ENCODE peak calls at places on chromosomes 5 and 9, in four cellular contexts. E is RWPE1, J is GM12878, F is GM12865. P is an unnamed sample.

GRCh38 chr9:16291921-16292320 is 578.5 kb downstream of the BNC2 start:
- DNase-seq in E (no peak), J (no peak), F (no peak), P (no peak)

GRCh38 chr5:1017691-1018455 is 9.3 kb downstream of the NKD2 start:
- DNase-seq in E (no peak), J (no peak), F (no peak), P (no peak)

GRCh38 chr5:1564824-1565736 is 41.3 kb upstream of the LPCAT1 start:
- DNase-seq in E (no peak), J (no peak), F (no peak), P (no peak)

GRCh38 chr5:68329554-68329953 is 114.0 kb downstream of the PIK3R1 start:
- DNase-seq in E (no peak), J (no peak), F (no peak), P (no peak)

GRCh38 chr5:93279292-93279974 is 301.6 kb downstream of the NR2F1-AS1 start:
- DNase-seq in E (no peak), J (no peak), F (no peak), P (no peak)

GRCh38 chr9:83960991-83961390 is 19.0 kb downstream of the HNRNPK start:
- DNase-seq in E (no peak), J (no peak), F (no peak), P (no peak)

GRCh38 chr9:111038336-111039202 is at the start of gene LPAR1:
- DNase-seq in E (peak; percentile 47), J (no peak), F (peak; percentile 40), P (peak; percentile 29)

GRCh38 chr9:111037744-111038335 is 430 bp downstream of the LPAR1 start:
- DNase-seq in E (peak; percentile 41), J (no peak), F (peak; percentile 75), P (peak; percentile 75)

GRCh38 chr5:107294669-107295068 is 376.1 kb downstream of the EFNA5 start:
- DNase-seq in E (no peak), J (no peak), F (no peak), P (no peak)

GRCh38 chr9:135336722-135337490 is 142.7 kb upstream of the PPP1R26 start:
- DNase-seq in E (no peak), J (no peak), F (no peak), P (no peak)

GRCh38 chr5:126363658-126364057 is 59.6 kb upstream of the GRAMD2B start:
- DNase-seq in E (no peak), J (no peak), F (peak; percentile 31), P (no peak)

GRCh38 chr5:170528976-170529375 is 25.2 kb downstream of the KCNIP1 start:
- DNase-seq in E (no peak), J (no peak), F (no peak), P (no peak)

GRCh38 chr9:112112519-112112918 is 62.6 kb downstream of the SUSD1 start:
- DNase-seq in E (peak; percentile 90), J (no peak), F (no peak), P (no peak)

GRCh38 chr5:125032286-125032685 is 285.8 kb upstream of the ZNF608 start:
- DNase-seq in E (no peak), J (no peak), F (no peak), P (no peak)

GRCh38 chr5:45694255-45694834 is 1.8 kb downstream of the HCN1 start:
- DNase-seq in E (no peak), J (no peak), F (no peak), P (no peak)

GRCh38 chr9:83199240-83199639 is 136.3 kb upstream of the RASEF start:
- DNase-seq in E (peak; percentile 57), J (no peak), F (peak; percentile 20), P (no peak)

GRCh38 chr5:168946363-168946762 is 354.6 kb downstream of the SLIT3 start:
- DNase-seq in E (no peak), J (no peak), F (no peak), P (no peak)

GRCh38 chr5:181054138-181054537 is 14.1 kb downstream of the BTNL9 start:
- DNase-seq in E (no peak), J (no peak), F (no peak), P (no peak)

GRCh38 chr5:16596541-16596940 is 20.3 kb downstream of the RETREG1 start:
- DNase-seq in E (no peak), J (no peak), F (no peak), P (no peak)

GRCh38 chr9:105127863-105128220 is 116.6 kb upstream of the SLC44A1 start:
- DNase-seq in E (no peak), J (peak; percentile 72), F (peak; percentile 88), P (peak; percentile 58)

GRCh38 chr9:109232449-109232848 is 65.4 kb upstream of the FRRS1L start:
- DNase-seq in E (peak; percentile 96), J (no peak), F (no peak), P (no peak)

GRCh38 chr9:131398204-131398603 is 4.3 kb downstream of the PRRC2B start:
- DNase-seq in E (no peak), J (peak; percentile 64), F (peak; percentile 92), P (no peak)

GRCh38 chr5:96348536-96348935 is 84.5 kb downstream of the PCSK1 start:
- DNase-seq in E (no peak), J (no peak), F (no peak), P (no peak)

GRCh38 chr9:75775966-75776691 is 114.3 kb upstream of the PCSK5 start:
- DNase-seq in E (no peak), J (no peak), F (no peak), P (no peak)

GRCh38 chr9:91843623-91844111 is 106.4 kb downstream of the ROR2 start:
- DNase-seq in E (no peak), J (no peak), F (no peak), P (no peak)

GRCh38 chr9:37968228-37968672 is 64.3 kb upstream of the SLC25A51 start:
- DNase-seq in E (peak; percentile 57), J (no peak), F (no peak), P (no peak)

GRCh38 chr9:106872641-106873040 is 9.7 kb downstream of the ZNF462 start:
- DNase-seq in E (no peak), J (no peak), F (no peak), P (no peak)

GRCh38 chr5:173245319-173246134 is 10.5 kb upstream of the NKX2-5 start:
- DNase-seq in E (no peak), J (no peak), F (no peak), P (peak; percentile 49)

GRCh38 chr5:102937916-102938315 is 182.0 kb downstream of the GIN1 start:
- DNase-seq in E (no peak), J (no peak), F (no peak), P (no peak)

GRCh38 chr5:43156388-43156787 is 35.6 kb upstream of the NIM1K start:
- DNase-seq in E (no peak), J (no peak), F (peak; percentile 4), P (peak; percentile 36)

GRCh38 chr9:77271023-77271690 is 93.8 kb downstream of the VPS13A start:
- DNase-seq in E (peak; percentile 77), J (no peak), F (peak; percentile 12), P (no peak)

GRCh38 chr9:124248066-124248465 is 9.7 kb upstream of the NEK6 start:
- DNase-seq in E (no peak), J (no peak), F (no peak), P (no peak)

GRCh38 chr9:33209394-33209793 is 30.6 kb upstream of the SPINK4 start:
- DNase-seq in E (no peak), J (no peak), F (no peak), P (no peak)

GRCh38 chr5:137144656-137145055 is 354.5 kb downstream of the SPOCK1 start:
- DNase-seq in E (no peak), J (no peak), F (no peak), P (no peak)

GRCh38 chr9:83430681-83431080 is 107.5 kb downstream of the FRMD3 start:
- DNase-seq in E (no peak), J (no peak), F (no peak), P (no peak)

GRCh38 chr9:119827526-119827925 is 458.3 kb upstream of the BRINP1 start:
- DNase-seq in E (no peak), J (no peak), F (no peak), P (no peak)

GRCh38 chr5:138974227-138975063 is 99.3 kb upstream of the LRRTM2 start:
- DNase-seq in E (no peak), J (no peak), F (no peak), P (no peak)

GRCh38 chr9:80028501-80028900 is 456.7 kb downstream of the TLE4 start:
- DNase-seq in E (no peak), J (no peak), F (no peak), P (no peak)

GRCh38 chr9:133253268-133253667 is 21.7 kb downstream of the ABO start:
- DNase-seq in E (no peak), J (no peak), F (no peak), P (no peak)
- TF ChIP-seq CTCF in E (no peak), J (no peak), F (no peak), P (no peak)

GRCh38 chr9:132447346-132447745 is 37.3 kb downstream of the CFAP77 start:
- DNase-seq in E (peak; percentile 26), J (no peak), F (no peak), P (no peak)
- TF ChIP-seq CTCF in E (no peak), J (no peak), F (no peak), P (no peak)

DNA sequence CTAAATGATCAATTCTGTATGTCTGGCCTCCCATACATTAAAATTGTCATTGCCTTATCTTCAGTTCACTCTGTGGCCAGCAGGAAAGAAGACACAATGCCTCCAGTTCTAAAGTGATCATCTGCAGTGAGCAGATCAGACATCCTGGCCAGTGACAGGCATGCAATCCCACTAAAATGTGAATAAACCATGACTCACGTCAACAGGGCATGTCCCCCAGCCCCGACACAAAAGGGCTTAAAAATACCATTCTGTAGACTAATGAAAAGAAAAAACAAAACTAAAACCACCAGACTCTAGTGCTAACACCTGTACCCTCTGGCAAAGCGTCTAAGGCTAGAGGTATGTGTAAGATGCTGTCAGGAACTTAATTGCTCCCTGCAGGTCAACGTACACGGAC is 38.5 kb downstream of the DDX31 start:
- DNase-seq in E (peak; percentile 94), J (no peak), F (no peak), P (no peak)
- TF ChIP-seq CTCF in E (no peak), J (no peak), F (no peak), P (no peak)

GRCh38 chr9:31612336-31613030 is 772.0 kb upstream of the ACO1 start:
- DNase-seq in E (no peak), J (no peak), F (no peak), P (no peak)
- TF ChIP-seq CTCF in E (no peak), J (no peak), F (no peak), P (no peak)

DNA sequence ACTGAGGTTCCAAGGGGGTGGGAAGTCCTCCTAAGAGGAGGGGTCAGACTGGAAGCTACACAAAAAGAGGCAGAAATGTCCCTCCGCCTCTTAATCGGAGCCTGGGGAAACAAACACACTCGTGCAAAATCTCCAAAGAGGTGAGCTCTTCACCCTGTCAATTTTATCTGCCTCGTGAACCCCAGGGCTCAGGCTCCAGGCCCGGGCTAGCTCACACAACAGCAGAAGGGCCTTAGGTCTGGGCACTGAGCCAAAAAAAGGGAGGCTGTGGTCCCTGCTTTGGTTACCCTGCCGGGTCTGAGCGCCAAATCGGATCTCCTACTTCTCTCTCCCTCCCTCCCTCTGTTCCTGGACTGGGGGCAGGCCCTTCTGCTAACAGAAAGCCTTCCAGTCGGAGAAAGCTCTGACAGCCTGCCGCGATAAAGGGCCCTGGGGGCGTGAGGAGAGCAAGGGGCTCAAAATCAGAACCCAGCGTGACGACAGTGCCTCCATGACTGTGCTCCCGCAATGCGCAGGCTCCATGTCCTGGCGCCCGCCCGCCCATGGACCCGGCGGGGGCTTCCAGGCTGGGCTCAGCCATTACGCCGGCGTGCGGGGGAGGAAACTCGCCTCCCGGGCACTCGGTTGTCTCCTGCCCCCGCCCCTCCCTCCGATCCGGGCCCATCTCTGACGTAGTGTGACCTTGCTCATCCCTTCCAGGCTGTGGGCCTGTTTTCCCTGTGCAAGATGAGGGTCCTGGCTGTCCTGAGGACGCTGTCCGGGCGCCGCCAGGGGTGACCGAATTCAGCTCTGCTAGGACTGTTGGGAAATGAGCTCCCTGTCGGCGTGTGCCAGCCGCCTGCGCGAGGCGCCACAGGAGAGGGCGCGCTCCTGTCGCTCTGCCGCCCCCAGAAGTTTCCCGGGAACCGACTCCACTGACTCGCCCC is 865 bp upstream of the SLC22A4 start:
- DNase-seq in E (peak; percentile 93), J (no peak), F (peak; percentile 72), P (peak; percentile 83)
- TF ChIP-seq CTCF in E (no peak), J (no peak), F (no peak), P (no peak)